ENCODE peak calls at places on chromosomes 6 and 20, in ten cellular contexts. Z, K, M, F, L, P, B, W, J and C are unnamed samples.

GRCh38 chr20:4230651-4231050 is 215.3 kb upstream of the RNF24 start:
- DNase-seq in Z (no peak), P (no peak), K (no peak), L (no peak), F (no peak), W (no peak), M (no peak), B (no peak), J (no peak), C (no peak)

GRCh38 chr20:20327756-20328155 is 40.1 kb upstream of the INSM1 start:
- DNase-seq in J (no peak), W (no peak), L (no peak), F (no peak), Z (no peak), B (no peak), M (no peak), K (no peak), P (peak), C (no peak)

GRCh38 chr6:160321729-160322505 is 26.3 kb upstream of the SLC22A3 start:
- DNase-seq in B (no peak), F (no peak), K (no peak), M (no peak), J (no peak), W (no peak), Z (no peak), P (no peak), L (no peak), C (no peak)

GRCh38 chr20:20535051-20535450 is 167.1 kb downstream of the INSM1 start:
- DNase-seq in Z (no peak), J (no peak), F (no peak), K (no peak), P (no peak), B (no peak), W (no peak), M (no peak), L (no peak), C (no peak)

GRCh38 chr6:48037946-48038345 is 73.1 kb downstream of the PTCHD4 start:
- DNase-seq in J (no peak), K (no peak), W (no peak), B (no peak), P (no peak), L (no peak), M (peak), Z (no peak), F (no peak), C (no peak)

GRCh38 chr6:56955171-56956155 is 556 bp downstream of the BEND6 start:
- DNase-seq in M (peak), W (peak), B (no peak), L (peak), K (peak), F (peak), J (peak), P (peak), Z (peak), C (peak)

GRCh38 chr6:49513153-49513989 is 13.6 kb downstream of the GLYATL3 start:
- DNase-seq in F (no peak), Z (no peak), B (no peak), J (no peak), M (no peak), K (no peak), W (no peak), L (no peak), P (no peak), C (no peak)

GRCh38 chr20:53643031-53643832 is 49.6 kb upstream of the ZNF217 start:
- DNase-seq in L (peak), B (peak), P (peak), M (no peak), F (no peak), K (peak), J (peak), Z (no peak), W (no peak), C (peak)

GRCh38 chr20:22830138-22830537 is 205.0 kb upstream of the SSTR4 start:
- DNase-seq in M (no peak), P (no peak), B (no peak), K (no peak), Z (no peak), L (no peak), W (no peak), J (no peak), F (no peak), C (no peak)